ENCODE peak calls at places on chromosome 11, in eight cellular contexts. S, F, J, I, M, L, V and T are unnamed samples.

GRCh38 chr11:61917043-61917356 is 366 bp downstream of the RAB3IL1 start:
- DNase-seq in M (no peak), J (no peak), V (no peak), F (no peak), S (no peak), L (no peak), I (no peak), T (no peak)

GRCh38 chr11:17013548-17014320 is 480 bp downstream of the PLEKHA7 start:
- DNase-seq in L (peak; percentile 74), J (no peak), M (peak; percentile 81), F (no peak), V (peak; percentile 52), I (no peak), S (no peak), T (no peak)

GRCh38 chr11:95378106-95378505 is 147.1 kb upstream of the SESN3 start:
- DNase-seq in S (peak; percentile 40), L (no peak), I (no peak), J (no peak), M (no peak), V (no peak), F (no peak), T (no peak)

GRCh38 chr11:104146421-104146820 is 17.5 kb downstream of the PDGFD start:
- DNase-seq in F (no peak), I (no peak), M (no peak), V (no peak), S (no peak), L (no peak), J (no peak), T (no peak)

GRCh38 chr11:125933030-125933813 is 12.6 kb upstream of the VSIG10L2 start:
- DNase-seq in F (no peak), M (peak; percentile 28), L (no peak), I (no peak), V (no peak), J (no peak), S (no peak), T (no peak)

GRCh38 chr11:93485983-93486382 is 57.2 kb downstream of the SMCO4 start:
- DNase-seq in V (no peak), F (no peak), M (no peak), S (no peak), L (no peak), I (no peak), J (no peak), T (no peak)

GRCh38 chr11:5505363-5506048 is 4.3 kb downstream of the UBQLN3 start:
- DNase-seq in I (no peak), S (no peak), F (no peak), V (no peak), M (no peak), J (no peak), L (no peak), T (no peak)

GRCh38 chr11:36288442-36289225 is 590 bp downstream of the COMMD9 start:
- DNase-seq in V (no peak), F (no peak), J (no peak), M (no peak), I (no peak), L (no peak), S (peak; percentile 45), T (no peak)

GRCh38 chr11:76277298-76278175 is 71.2 kb upstream of the WNT11 start:
- DNase-seq in F (no peak), S (no peak), I (no peak), M (no peak), L (no peak), J (no peak), V (peak; percentile 25), T (no peak)

GRCh38 chr11:9613830-9614762 is 40.6 kb downstream of the WEE1 start:
- DNase-seq in M (peak; percentile 96), F (peak; percentile 90), S (peak; percentile 91), J (peak; percentile 50), V (peak; percentile 92), I (peak; percentile 84), L (peak; percentile 99), T (peak; percentile 90)

GRCh38 chr11:28966951-28967350 is 858.8 kb downstream of the METTL15 start:
- DNase-seq in I (no peak), V (no peak), M (no peak), J (no peak), L (no peak), F (no peak), S (peak; percentile 23), T (no peak)

GRCh38 chr11:99368579-99368978 is 347.8 kb downstream of the CNTN5 start:
- DNase-seq in I (peak; percentile 32), J (no peak), V (no peak), M (no peak), L (no peak), F (no peak), S (peak; percentile 34), T (no peak)

GRCh38 chr11:47398551-47398950 is 9.8 kb upstream of the SLC39A13 start:
- DNase-seq in L (peak; percentile 74), V (no peak), F (no peak), M (no peak), S (no peak), J (no peak), I (no peak), T (no peak)

GRCh38 chr11:124315052-124315451 is 1.3 kb upstream of the OR8D1 start:
- DNase-seq in S (peak; percentile 34), F (no peak), L (no peak), V (no peak), I (peak; percentile 37), M (no peak), J (no peak), T (no peak)

GRCh38 chr11:66333220-66333877 is 2.9 kb downstream of the RIN1 start:
- DNase-seq in I (no peak), M (no peak), S (no peak), L (peak; percentile 63), V (peak; percentile 41), J (no peak), F (no peak), T (no peak)

GRCh38 chr11:5043385-5043784 is 2.9 kb upstream of the OR52J3 start:
- DNase-seq in M (no peak), V (no peak), F (no peak), S (peak; percentile 48), I (no peak), J (no peak), L (no peak), T (no peak)

GRCh38 chr11:124612567-124613245 is 1.5 kb downstream of the PANX3 start:
- DNase-seq in V (no peak), L (no peak), I (no peak), F (no peak), M (no peak), S (peak; percentile 14), J (no peak), T (no peak)

GRCh38 chr11:93330446-93330984 is at the start of gene DEUP1:
- DNase-seq in J (no peak), M (peak; percentile 81), S (peak; percentile 4), F (peak; percentile 60), I (peak; percentile 44), V (no peak), L (peak; percentile 72), T (no peak)

DNA sequence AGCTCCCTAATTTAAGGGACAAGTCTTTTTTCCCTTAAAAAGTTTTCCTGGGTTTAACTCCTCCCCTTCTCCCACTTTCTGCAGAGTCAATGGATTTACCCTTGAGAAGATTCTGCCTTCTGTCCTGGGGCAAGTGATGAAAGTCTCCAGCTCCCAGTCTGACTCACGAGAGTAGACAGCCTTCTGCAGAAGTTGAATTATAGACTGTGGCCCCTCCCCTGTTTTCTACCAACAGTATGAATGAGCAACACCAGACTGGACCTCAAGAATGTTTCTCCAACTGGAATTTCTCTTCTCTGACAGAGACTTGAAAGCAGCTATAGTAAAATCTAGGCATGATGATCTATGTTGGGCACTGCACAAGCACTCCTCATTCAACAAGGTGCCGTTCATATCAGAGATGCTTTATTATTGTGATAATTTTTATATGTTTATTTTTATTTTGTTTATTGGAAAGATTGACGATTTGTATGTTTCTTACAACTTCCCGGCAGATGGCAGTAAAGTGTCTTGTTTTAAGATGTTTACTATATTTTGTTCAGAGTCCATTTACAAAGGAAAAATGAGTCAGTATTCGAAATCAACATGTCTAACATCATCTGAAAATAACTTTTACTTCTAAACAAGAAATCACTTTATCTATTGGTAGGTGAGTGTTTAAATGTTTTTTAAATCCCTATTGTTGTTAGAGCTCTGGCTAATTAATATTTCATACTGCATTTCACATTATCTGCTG is 56.6 kb downstream of the LMO2 start:
- DNase-seq in F (no peak), L (no peak), J (peak; percentile 21), S (peak; percentile 91), M (no peak), I (peak; percentile 89), V (no peak), T (no peak)
- H3K4me3 ChIP-seq in F (no peak overlapping the region), L (no peak overlapping the region), J (no peak overlapping the region), S (peak overlapping the region; percentile 52), M (no peak overlapping the region), I (peak overlapping the region; percentile 24), V (no peak overlapping the region), T (no peak overlapping the region)

GRCh38 chr11:12377824-12378593 is 638 bp downstream of the PARVA start:
- DNase-seq in L (no peak), J (no peak), I (peak; percentile 76), M (peak; percentile 91), S (peak; percentile 93), F (peak; percentile 91), V (no peak), T (no peak)
- H3K27ac ChIP-seq in L (peak overlapping the region; percentile 89), J (peak overlapping the region; percentile 84), I (peak overlapping the region; percentile 81), M (peak overlapping the region; percentile 93), S (peak overlapping the region; percentile 99), F (peak overlapping the region; percentile 97), V (no peak overlapping the region), T (no peak overlapping the region)

GRCh38 chr11:44303401-44303938 is 6.5 kb downstream of the ALX4 start:
- DNase-seq in S (no peak), V (no peak), F (no peak), M (no peak), L (no peak), J (no peak), I (no peak), T (no peak)
- H3K4me3 ChIP-seq in S (no peak overlapping the region), V (no peak overlapping the region), F (no peak overlapping the region), M (no peak overlapping the region), L (no peak overlapping the region), J (no peak overlapping the region), I (no peak overlapping the region), T (no peak overlapping the region)

GRCh38 chr11:121059605-121060004 is 35.7 kb downstream of the TBCEL start:
- DNase-seq in V (no peak), I (no peak), F (no peak), M (no peak), L (no peak), J (no peak), S (no peak), T (no peak)
- H3K27ac ChIP-seq in V (no peak overlapping the region), I (no peak overlapping the region), F (no peak overlapping the region), M (no peak overlapping the region), L (no peak overlapping the region), J (no peak overlapping the region), S (no peak overlapping the region), T (no peak overlapping the region)

DNA sequence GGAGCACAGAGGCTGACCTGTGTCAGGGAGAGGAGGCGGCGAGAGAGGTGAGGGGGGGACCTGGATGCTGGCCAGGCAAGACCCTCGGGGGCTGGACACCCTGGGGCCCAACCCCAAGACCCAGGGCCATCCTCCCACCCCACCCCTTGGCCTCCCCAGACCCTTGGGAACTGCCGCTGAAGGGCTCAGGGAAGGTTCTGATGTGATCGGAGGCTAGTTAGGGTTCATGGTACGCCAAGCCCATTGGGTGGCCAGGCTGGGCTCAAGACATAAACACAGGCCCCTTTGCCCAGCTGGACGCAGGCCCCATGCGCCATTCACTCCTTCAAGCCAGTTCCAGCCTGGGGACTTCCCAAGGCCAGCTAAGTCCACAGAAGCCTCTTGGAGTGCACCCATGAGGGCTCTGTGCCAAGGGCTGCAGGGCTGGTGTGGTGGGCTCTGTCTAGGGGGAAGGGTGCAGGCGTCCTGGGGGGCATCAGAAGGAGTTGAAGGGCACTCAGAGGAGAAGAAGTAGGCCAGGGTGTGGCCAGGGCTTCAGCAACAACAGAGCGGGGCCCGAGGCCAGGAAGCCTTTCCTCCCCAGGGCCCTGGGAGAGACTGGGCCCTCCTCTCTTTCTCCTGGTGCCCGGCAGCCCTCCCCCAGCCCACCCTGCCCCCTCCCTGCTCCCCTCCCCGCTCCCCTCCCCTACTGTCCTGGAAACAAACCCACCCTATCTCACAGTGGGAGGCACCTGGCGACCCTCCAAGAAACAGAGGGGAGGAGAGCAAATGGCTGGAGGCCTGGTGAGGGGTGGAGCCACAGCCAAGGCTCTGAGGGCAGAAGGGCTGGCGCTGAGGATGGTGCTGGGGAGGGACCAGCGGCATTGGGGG is 12.9 kb downstream of the TSPAN32 start:
- DNase-seq in I (peak; percentile 81), S (peak; percentile 71), F (peak; percentile 93), V (no peak), L (peak; percentile 79), M (peak; percentile 83), J (no peak), T (no peak)
- H3K4me3 ChIP-seq in I (no peak overlapping the region), S (no peak overlapping the region), F (peak overlapping the region; percentile 36), V (no peak overlapping the region), L (no peak overlapping the region), M (no peak overlapping the region), J (no peak overlapping the region), T (no peak overlapping the region)